ENCODE peak calls at places on chromosomes 2 and 18, in four cellular contexts. S is endothelial cell, U is upper lobe of left lung, K is endodermal cell. Z is an unnamed sample.

GRCh38 chr18:23377669-23378469 is 75.2 kb upstream of the RIOK3 start:
- DNase-seq in K (no peak), S (no peak), U (no peak), Z (peak; percentile 63)

GRCh38 chr2:238881353-238882082 is 33.6 kb downstream of the TWIST2 start:
- DNase-seq in S (no peak), K (no peak), U (no peak), Z (no peak)

GRCh38 chr2:128733450-128733849 is 414.8 kb upstream of the HS6ST1 start:
- DNase-seq in U (no peak), S (no peak), K (no peak), Z (no peak)

GRCh38 chr18:60322591-60322990 is 50.0 kb downstream of the MC4R start:
- DNase-seq in S (no peak), K (no peak), U (no peak), Z (no peak)

GRCh38 chr2:197929008-197929885 is 124.9 kb downstream of the PLCL1 start:
- DNase-seq in K (no peak), U (no peak), S (peak; percentile 57), Z (no peak)

GRCh38 chr2:48006094-48006493 is 99.8 kb upstream of the FBXO11 start:
- DNase-seq in U (no peak), K (no peak), S (no peak), Z (no peak)

GRCh38 chr18:35039633-35040032 is 1.6 kb upstream of the MAPRE2 start:
- DNase-seq in K (no peak), S (no peak), U (no peak), Z (peak; percentile 1)

GRCh38 chr2:20491739-20492531 is 45.1 kb downstream of the RHOB start:
- DNase-seq in U (peak; percentile 58), K (no peak), S (no peak), Z (no peak)

GRCh38 chr2:125822746-125823145 is 833.2 kb upstream of the GYPC start:
- DNase-seq in U (no peak), K (no peak), S (no peak), Z (no peak)

GRCh38 chr2:95352291-95353054 is 50.0 kb upstream of the FAHD2A start:
- DNase-seq in K (no peak), S (no peak), U (no peak), Z (no peak)

GRCh38 chr2:237643582-237643981 is 16.2 kb downstream of the LRRFIP1 start:
- DNase-seq in K (no peak), U (peak; percentile 42), S (no peak), Z (no peak)

GRCh38 chr2:167212054-167212648 is 323.9 kb downstream of the XIRP2 start:
- DNase-seq in U (no peak), K (peak; percentile 66), S (peak; percentile 56), Z (peak; percentile 38)

DNA sequence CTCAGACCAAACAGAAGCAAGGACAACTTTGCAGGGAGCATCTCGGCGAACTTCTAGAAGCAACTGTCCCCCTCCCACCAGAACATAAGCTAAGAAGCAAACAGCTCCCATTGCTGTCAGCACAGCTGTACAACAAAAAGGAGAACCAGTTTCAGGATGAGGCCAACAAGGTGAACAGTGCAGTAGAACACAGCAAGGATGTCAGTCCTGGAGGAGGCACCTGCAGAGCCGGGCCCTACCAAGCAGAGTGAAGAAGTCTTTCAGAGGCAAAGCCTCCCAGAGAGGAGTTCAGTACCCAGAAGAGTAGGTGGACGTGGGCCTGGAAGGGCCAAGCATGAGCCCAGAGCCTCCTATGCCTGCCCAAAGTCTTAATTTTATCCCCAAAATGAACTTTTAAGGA is 1.0 kb downstream of the PASK start:
- DNase-seq in S (no peak), U (no peak), K (no peak), Z (no peak)
- TF ChIP-seq CTCF in S (no peak), U (no peak), K (no peak), Z (no peak)

GRCh38 chr2:218659258-218659987 is at the start of the genes BCS1L and ZNF142:
- DNase-seq in U (peak; percentile 92), S (peak; percentile 68), K (peak; percentile 97), Z (peak; percentile 95)

GRCh38 chr2:218655751-218656150 is 3.7 kb downstream of the ZNF142 start:
- DNase-seq in K (no peak), U (no peak), S (no peak), Z (no peak)

GRCh38 chr2:218662377-218662776 is 2.9 kb downstream of the BCS1L start:
- DNase-seq in U (no peak), S (no peak), K (no peak), Z (no peak)

GRCh38 chr2:218659988-218660358 is 490 bp downstream of the BCS1L start:
- DNase-seq in K (no peak), S (no peak), U (no peak), Z (no peak)

GRCh38 chr2:218658671-218659257 is 659 bp downstream of the ZNF142 start:
- DNase-seq in S (peak; percentile 52), K (peak; percentile 88), U (no peak), Z (peak; percentile 77)
- TF ChIP-seq CTCF in S (peak; percentile 33), K (peak; percentile 74), U (peak; percentile 27), Z (peak; percentile 74)

GRCh38 chr2:42929577-42929984 is 137.2 kb upstream of the HAAO start:
- DNase-seq in K (no peak), U (no peak), S (no peak), Z (no peak)

GRCh38 chr2:42931818-42932195 is 139.4 kb upstream of the HAAO start:
- DNase-seq in S (no peak), K (no peak), U (no peak), Z (no peak)

GRCh38 chr2:42932271-42933151 is 140.1 kb upstream of the HAAO start:
- DNase-seq in S (no peak), K (no peak), U (no peak), Z (no peak)

GRCh38 chr2:42929985-42930581 is 137.7 kb upstream of the HAAO start:
- DNase-seq in U (no peak), K (peak; percentile 71), S (no peak), Z (no peak)

DNA sequence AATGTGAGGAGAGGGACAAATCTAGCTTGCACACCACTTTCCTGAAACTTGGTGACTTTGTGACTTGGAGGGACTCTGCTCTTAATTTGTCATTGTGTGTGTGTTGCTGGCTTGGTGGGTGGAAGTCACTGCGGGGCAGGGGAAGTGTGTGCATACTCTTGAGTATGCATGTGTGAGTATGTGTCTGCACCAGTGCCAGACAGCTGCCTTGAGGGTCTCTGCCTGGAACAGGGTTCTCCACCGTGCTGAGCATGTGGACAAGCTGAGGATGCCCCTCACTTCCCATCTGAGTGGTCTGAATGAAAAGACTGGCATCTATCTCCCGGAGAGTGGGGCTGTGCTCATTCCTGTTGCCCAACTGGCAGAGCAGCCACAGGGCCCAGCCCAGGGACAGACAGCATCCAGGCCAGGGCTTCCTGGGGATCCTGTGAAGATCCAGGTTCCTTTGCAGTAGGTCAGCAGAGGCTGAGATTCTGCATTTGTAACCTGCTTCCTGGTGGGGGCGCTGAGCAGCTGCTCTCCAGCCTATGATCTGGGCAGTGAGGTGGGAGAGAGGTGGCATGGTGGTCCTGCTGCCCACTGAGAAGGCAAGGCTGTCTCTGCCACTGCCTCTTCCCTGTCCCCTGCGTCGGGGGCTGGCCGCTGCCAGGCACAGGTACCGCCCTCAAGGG is 138.9 kb upstream of the HAAO start:
- DNase-seq in U (no peak), K (peak; percentile 92), S (peak; percentile 52), Z (no peak)
- TF ChIP-seq CTCF in U (no peak), K (peak; percentile 81), S (peak; percentile 38), Z (no peak)

GRCh38 chr18:7626922-7627440 is 59.9 kb downstream of the PTPRM start:
- DNase-seq in U (no peak), S (peak; percentile 14), K (peak; percentile 74), Z (peak; percentile 9)
- TF ChIP-seq CTCF in U (no peak), S (no peak), K (peak; percentile 67), Z (no peak)

GRCh38 chr2:171723724-171724683 is 36.7 kb downstream of the DYNC1I2 start:
- DNase-seq in U (no peak), S (no peak), K (peak; percentile 68), Z (no peak)
- TF ChIP-seq CTCF in U (no peak), S (no peak), K (peak; percentile 59), Z (no peak)

GRCh38 chr2:241724259-241724974 is 10.0 kb upstream of the D2HGDH start:
- DNase-seq in K (peak; percentile 79), S (no peak), U (no peak), Z (no peak)
- TF ChIP-seq CTCF in K (peak; percentile 66), S (no peak), U (peak; percentile 9), Z (peak; percentile 12)

GRCh38 chr2:70767699-70768584 is at the start of gene ADD2:
- DNase-seq in S (peak; percentile 75), K (peak; percentile 89), U (peak; percentile 83), Z (peak; percentile 22)
- TF ChIP-seq CTCF in S (peak; percentile 33), K (peak; percentile 74), U (no peak), Z (no peak)

GRCh38 chr2:171451074-171451473 is 17.0 kb downstream of the DCAF17 start:
- DNase-seq in S (no peak), U (no peak), K (no peak), Z (no peak)

GRCh38 chr2:171447675-171448074 is 13.6 kb downstream of the DCAF17 start:
- DNase-seq in K (no peak), U (no peak), S (no peak), Z (no peak)
- TF ChIP-seq CTCF in K (peak; percentile 63), U (no peak), S (no peak), Z (no peak)

DNA sequence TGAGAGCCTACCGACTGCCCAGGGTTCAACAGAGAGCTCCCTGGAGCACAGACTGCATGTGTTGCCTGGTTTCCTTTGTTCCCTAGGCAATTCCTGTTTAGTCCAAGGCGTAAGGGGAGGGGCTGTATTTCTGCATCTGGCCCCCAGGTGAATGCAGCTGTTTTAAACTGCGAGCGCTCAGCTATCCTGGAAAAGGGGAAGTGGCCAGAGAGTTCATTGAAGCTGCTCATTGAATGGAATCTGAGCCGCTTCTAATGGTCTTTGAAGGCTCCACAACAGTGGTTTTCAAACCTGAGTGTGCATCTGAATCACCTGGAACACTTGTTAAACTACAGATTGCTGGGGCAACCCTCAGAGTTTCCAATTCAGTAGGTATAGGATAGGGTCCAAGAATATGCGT is 18.1 kb downstream of the MAPK4 start:
- DNase-seq in S (no peak), K (no peak), U (no peak), Z (no peak)
- TF ChIP-seq CTCF in S (no peak), K (no peak), U (no peak), Z (no peak)

GRCh38 chr2:115165529-115166109 is 723.2 kb downstream of the DPP10 start:
- DNase-seq in U (no peak), S (peak; percentile 26), K (no peak), Z (peak; percentile 10)
- TF ChIP-seq CTCF in U (peak; percentile 38), S (peak; percentile 71), K (peak; percentile 88), Z (peak; percentile 46)

Z was measured in RWPE1.